ENCODE peak calls at places on chromosomes 6 and 20, in seven cellular contexts. U, W, Q, K, Y, C and L are unnamed samples.

GRCh38 chr20:63347081-63347741 is 13.9 kb downstream of the CHRNA4 start:
- DNase-seq in U (no peak), W (no peak), Q (no peak), K (no peak), Y (no peak), C (no peak), L (no peak)

GRCh38 chr20:47559141-47559540 is 57.5 kb downstream of the NCOA3 start:
- DNase-seq in U (no peak), W (no peak), Q (peak), K (no peak), Y (peak), C (no peak), L (no peak)

GRCh38 chr6:104428201-104428600 is 431.5 kb downstream of the HACE1 start:
- DNase-seq in U (no peak), W (no peak), Q (no peak), K (no peak), Y (no peak), C (no peak), L (no peak)

GRCh38 chr6:5085638-5086293 is 625 bp downstream of the PPP1R3G start:
- DNase-seq in U (peak), W (peak), Q (peak), K (peak), Y (peak), C (peak), L (no peak)

GRCh38 chr20:63378626-63379025 is 17.5 kb upstream of the CHRNA4 start:
- DNase-seq in U (no peak), W (no peak), Q (no peak), K (peak), Y (no peak), C (no peak), L (no peak)

GRCh38 chr6:21079468-21080048 is 514.0 kb upstream of the SOX4 start:
- DNase-seq in U (no peak), W (no peak), Q (peak), K (peak), Y (peak), C (peak), L (no peak)

GRCh38 chr6:140463312-140463710 is 1088.9 kb upstream of the CITED2 start:
- DNase-seq in U (no peak), W (no peak), Q (no peak), K (no peak), Y (no peak), C (no peak), L (no peak)

GRCh38 chr20:57828696-57829095 is 118.9 kb upstream of the PMEPA1 start:
- DNase-seq in U (no peak), W (no peak), Q (no peak), K (no peak), Y (no peak), C (no peak), L (no peak)

GRCh38 chr6:32954983-32955802 is 2.3 kb upstream of the HLA-DMA start:
- DNase-seq in U (peak), W (no peak), Q (peak), K (peak), Y (peak), C (peak), L (peak)

GRCh38 chr20:38270869-38271608 is 10.5 kb upstream of the KIAA1755 start:
- DNase-seq in U (no peak), W (no peak), Q (peak), K (no peak), Y (peak), C (peak), L (no peak)

GRCh38 chr6:165805604-165806003 is 142.6 kb upstream of the PDE10A start:
- DNase-seq in U (no peak), W (no peak), Q (no peak), K (no peak), Y (no peak), C (peak), L (peak)

GRCh38 chr6:140062042-140063041 is 687.9 kb upstream of the CITED2 start:
- DNase-seq in U (no peak), W (no peak), Q (peak), K (peak), Y (peak), C (peak), L (no peak)

GRCh38 chr6:126054802-126055201 is 68.5 kb downstream of the TRMT11 start:
- DNase-seq in U (no peak), W (no peak), Q (no peak), K (no peak), Y (peak), C (peak), L (no peak)

GRCh38 chr6:131728296-131728939 is 17.6 kb upstream of the CTAGE9 start:
- DNase-seq in U (no peak), W (no peak), Q (peak), K (no peak), Y (peak), C (no peak), L (no peak)

GRCh38 chr20:10786678-10787077 is 112.9 kb upstream of the JAG1 start:
- DNase-seq in U (no peak), W (no peak), Q (no peak), K (peak), Y (no peak), C (no peak), L (no peak)

GRCh38 chr20:40313730-40314129 is 375.3 kb downstream of the MAFB start:
- DNase-seq in U (no peak), W (no peak), Q (no peak), K (no peak), Y (no peak), C (no peak), L (no peak)

GRCh38 chr20:40309731-40310130 is 379.3 kb downstream of the MAFB start:
- DNase-seq in U (no peak), W (no peak), Q (no peak), K (no peak), Y (no peak), C (no peak), L (no peak)

GRCh38 chr20:40317156-40317790 is 371.8 kb downstream of the MAFB start:
- DNase-seq in U (no peak), W (no peak), Q (no peak), K (no peak), Y (no peak), C (peak), L (no peak)

GRCh38 chr20:40319056-40319455 is 370.0 kb downstream of the MAFB start:
- DNase-seq in U (no peak), W (no peak), Q (no peak), K (no peak), Y (no peak), C (peak), L (no peak)

DNA sequence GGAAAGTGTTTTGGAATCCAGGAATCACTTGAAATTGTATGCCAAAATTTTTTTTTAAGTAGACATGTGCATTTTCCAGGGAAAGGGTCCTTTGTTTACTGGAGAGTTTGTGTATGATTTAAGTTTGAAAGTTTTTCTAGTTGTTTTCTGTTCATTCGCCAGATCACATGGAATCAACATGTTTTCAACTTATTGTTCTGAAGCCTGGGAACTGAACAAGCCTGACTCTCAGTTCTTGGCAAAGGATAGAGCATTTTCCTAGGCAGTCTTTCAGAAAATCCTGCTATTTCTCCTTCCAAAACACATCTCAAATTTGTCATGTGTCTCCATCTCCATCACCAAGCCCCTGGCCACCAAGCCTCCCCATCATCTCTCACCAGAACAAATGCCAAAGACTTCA is 374.8 kb downstream of the MAFB start:
- DNase-seq in U (no peak), W (no peak), Q (no peak), K (no peak), Y (no peak), C (no peak), L (no peak)
- H4K8ac ChIP-seq in U (no peak), W (no peak), Q (no peak), K (no peak), Y (no peak), C (no peak), L (no peak)

DNA sequence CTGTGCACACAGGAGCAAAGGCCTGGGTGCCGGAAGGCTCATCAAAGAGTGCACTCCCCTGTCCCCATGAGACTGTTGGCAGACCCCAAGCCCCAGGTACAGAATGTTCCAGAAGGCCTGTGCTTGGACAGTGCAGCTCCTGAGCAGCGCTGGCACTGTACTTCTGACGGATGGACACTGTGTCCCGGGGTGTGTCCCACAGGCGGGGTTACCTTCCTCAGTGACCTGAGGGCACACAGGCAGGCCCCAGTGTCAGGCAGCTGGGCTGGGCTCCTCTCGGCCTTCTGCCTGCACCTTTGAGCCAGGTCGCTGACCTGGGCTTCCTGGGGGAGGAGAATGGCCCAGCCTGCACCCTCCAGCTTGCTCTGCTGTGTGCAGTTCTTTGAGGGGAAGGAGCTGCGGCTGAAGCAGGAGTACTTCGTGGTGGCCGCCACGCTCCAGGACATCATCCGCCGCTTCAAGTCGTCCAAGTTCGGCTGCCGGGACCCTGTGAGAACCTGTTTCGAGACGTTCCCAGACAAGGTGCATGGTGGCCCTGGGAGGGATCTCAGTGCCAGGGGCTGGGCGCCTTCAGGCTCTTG is 30.1 kb downstream of the PYGB start:
- DNase-seq in U (no peak), W (no peak), Q (no peak), K (no peak), Y (no peak), C (no peak), L (peak)
- H3K23ac ChIP-seq in U (no peak), W (no peak), Q (no peak), K (no peak), Y (no peak), C (no peak), L (no peak)

GRCh38 chr6:16633961-16634360 is 127.3 kb downstream of the ATXN1 start:
- DNase-seq in U (no peak), W (no peak), Q (no peak), K (no peak), Y (no peak), C (no peak), L (no peak)
- H4K8ac ChIP-seq in U (no peak), W (no peak), Q (no peak), K (no peak), Y (no peak), C (no peak), L (no peak)

GRCh38 chr6:136188492-136188891 is 61.6 kb downstream of the MTFR2 start:
- DNase-seq in U (no peak), W (peak), Q (no peak), K (no peak), Y (no peak), C (no peak), L (no peak)
- H3K23ac ChIP-seq in U (no peak), W (no peak), Q (no peak), K (no peak), Y (no peak), C (no peak), L (no peak)

DNA sequence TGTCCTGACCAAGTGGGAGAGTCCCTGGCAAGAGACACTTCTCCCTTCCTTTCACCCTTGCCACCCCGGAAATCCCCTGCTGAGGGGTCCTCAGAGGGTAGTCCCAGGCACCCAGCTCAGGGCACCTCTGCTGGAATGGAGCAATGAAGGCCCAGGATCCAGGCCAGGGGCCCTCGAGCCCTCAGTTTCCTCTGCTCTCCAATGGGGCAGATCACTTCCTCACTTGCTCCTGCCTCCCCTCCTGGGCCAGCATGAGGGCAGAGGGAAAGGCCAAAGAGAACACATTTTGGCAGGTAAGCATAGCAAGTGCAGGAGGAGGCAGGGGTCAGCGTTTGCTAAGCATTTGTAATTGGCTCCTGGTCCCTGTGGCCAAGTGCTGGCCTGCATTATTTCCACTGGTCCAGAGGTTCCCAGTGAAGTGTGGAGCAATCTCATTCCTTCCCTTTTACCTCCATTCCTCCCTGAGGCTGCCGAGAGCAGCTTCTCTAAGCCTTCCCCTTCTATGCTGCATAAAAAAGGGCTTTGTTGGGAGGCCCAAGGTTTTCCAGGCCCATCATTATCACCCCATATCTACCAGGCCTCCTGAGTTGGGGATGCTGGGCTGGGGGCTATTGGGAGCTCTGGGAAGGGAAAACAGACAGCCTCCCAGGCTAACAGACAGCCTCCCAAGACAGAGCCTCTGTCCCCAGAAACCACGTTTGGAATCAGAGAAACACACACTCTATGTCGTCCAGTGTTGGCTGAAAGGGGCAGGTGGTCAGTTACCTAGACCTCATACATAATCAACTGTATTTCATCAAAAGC is 28.8 kb upstream of the VEGFA start:
- DNase-seq in U (peak), W (no peak), Q (no peak), K (no peak), Y (no peak), C (peak), L (no peak)
- H4K8ac ChIP-seq in U (no peak), W (no peak), Q (no peak), K (no peak), Y (no peak), C (no peak), L (no peak)